ENCODE peak calls at places on chromosomes 1 and 21, in five cellular contexts. R is cerebellum, I is fibroblast of pulmonary artery, F is mucosa of descending colon, N is AG20443. B is an unnamed sample.
A peak's percentile ranks its signal among the peaks of the same experiment; 100 is the strongest.

GRCh38 chr1:167630568-167631385 is 745 bp downstream of the RCSD1 start:
- DNase-seq in I (no peak), F (no peak), N (no peak), R (no peak), B (no peak)

GRCh38 chr1:91750398-91750996 is 135.5 kb downstream of the TGFBR3 start:
- DNase-seq in I (no peak), F (no peak), R (no peak), N (peak; percentile 37), B (peak; percentile 57)

GRCh38 chr1:183983371-183984105 is 54.0 kb downstream of the COLGALT2 start:
- DNase-seq in I (no peak), N (no peak), F (no peak), R (peak; percentile 27), B (peak; percentile 32)

GRCh38 chr1:177256153-177256814 is 85.5 kb downstream of the BRINP2 start:
- DNase-seq in N (peak; percentile 71), R (no peak), F (peak; percentile 40), I (peak; percentile 92), B (peak; percentile 77)

GRCh38 chr1:232568331-232568852 is 61.5 kb downstream of the SIPA1L2 start:
- DNase-seq in I (no peak), R (no peak), N (peak; percentile 34), F (no peak), B (peak; percentile 37)

GRCh38 chr1:185479781-185480180 is 162.7 kb upstream of the IVNS1ABP start:
- DNase-seq in R (no peak), F (no peak), I (no peak), N (no peak), B (no peak)

GRCh38 chr1:118982816-118983557 is 5.2 kb downstream of the TBX15 start:
- DNase-seq in I (no peak), R (no peak), N (no peak), F (no peak), B (no peak)

GRCh38 chr1:54277451-54278355 is 77.7 kb downstream of the MRPL37 start:
- DNase-seq in R (no peak), F (no peak), N (no peak), I (no peak), B (no peak)

GRCh38 chr1:8392522-8392921 is 74.6 kb downstream of the SLC45A1 start:
- DNase-seq in N (no peak), R (no peak), I (no peak), F (no peak), B (no peak)

GRCh38 chr1:168613689-168614655 is 37.6 kb downstream of the XCL1 start:
- DNase-seq in N (no peak), F (no peak), R (peak; percentile 21), I (no peak), B (no peak)

GRCh38 chr1:30730351-30731108 is 7.1 kb upstream of the MATN1 start:
- DNase-seq in F (no peak), N (no peak), I (no peak), R (no peak), B (no peak)

GRCh38 chr1:162285149-162285561 is 91.5 kb downstream of the SPATA46 start:
- DNase-seq in N (no peak), F (peak; percentile 67), I (no peak), R (no peak), B (no peak)

GRCh38 chr1:170307426-170307825 is 161.7 kb downstream of the NTMT2 start:
- DNase-seq in F (no peak), R (no peak), N (no peak), I (no peak), B (no peak)

GRCh38 chr21:44735821-44736220 is 24.4 kb upstream of the TSPEAR start:
- DNase-seq in F (no peak), N (no peak), I (no peak), R (no peak), B (no peak)

GRCh38 chr1:239795289-239795688 is 296.4 kb upstream of the FMN2 start:
- DNase-seq in N (no peak), F (no peak), R (no peak), I (no peak), B (no peak)

GRCh38 chr1:119632103-119632490 is 16.0 kb downstream of the ZNF697 start:
- DNase-seq in N (no peak), R (no peak), F (no peak), I (no peak), B (no peak)

GRCh38 chr1:104264506-104264905 is 514.8 kb downstream of the AMY1C start:
- DNase-seq in N (no peak), F (no peak), I (no peak), R (no peak), B (no peak)

B was measured in AG08395.